ENCODE peak calls at places on chromosomes 3 and 15, in six cellular contexts. One of them, this sample, is unnamed.

GRCh38 chr3:144636833-144637232 is 665.2 kb downstream of the DIPK2A start:
- DNase-seq in HFF-Myc: no peak
- DNase-seq in neural crest cell: no peak
- DNase-seq in cardiac muscle cell: peak
- DNase-seq in choroid plexus epithelial cell: no peak
- DNase-seq in AG09309: no peak
- DNase-seq in this sample: no peak

GRCh38 chr3:12897537-12898289 is 56.3 kb upstream of the RPL32 start:
- DNase-seq in HFF-Myc: no peak
- DNase-seq in neural crest cell: no peak
- DNase-seq in cardiac muscle cell: no peak
- DNase-seq in choroid plexus epithelial cell: peak
- DNase-seq in AG09309: no peak
- DNase-seq in this sample: no peak

GRCh38 chr3:174162550-174162949 is 696.6 kb upstream of the NAALADL2 start:
- DNase-seq in HFF-Myc: no peak
- DNase-seq in neural crest cell: no peak
- DNase-seq in cardiac muscle cell: no peak
- DNase-seq in choroid plexus epithelial cell: no peak
- DNase-seq in AG09309: peak
- DNase-seq in this sample: no peak

GRCh38 chr3:8888296-8888915 is 74.9 kb downstream of the RAD18 start:
- DNase-seq in HFF-Myc: no peak
- DNase-seq in neural crest cell: no peak
- DNase-seq in cardiac muscle cell: no peak
- DNase-seq in choroid plexus epithelial cell: peak
- DNase-seq in AG09309: peak
- DNase-seq in this sample: no peak

GRCh38 chr15:75532413-75533250 is 46.5 kb downstream of the PTPN9 start:
- DNase-seq in HFF-Myc: peak
- DNase-seq in neural crest cell: peak
- DNase-seq in cardiac muscle cell: peak
- DNase-seq in choroid plexus epithelial cell: peak
- DNase-seq in AG09309: no peak
- DNase-seq in this sample: peak

GRCh38 chr3:190575441-190576190 is 61.7 kb downstream of the IL1RAP start:
- DNase-seq in HFF-Myc: no peak
- DNase-seq in neural crest cell: no peak
- DNase-seq in cardiac muscle cell: no peak
- DNase-seq in choroid plexus epithelial cell: no peak
- DNase-seq in AG09309: no peak
- DNase-seq in this sample: no peak

GRCh38 chr15:77311618-77312398 is 108.1 kb downstream of the PEAK1 start:
- DNase-seq in HFF-Myc: no peak
- DNase-seq in neural crest cell: no peak
- DNase-seq in cardiac muscle cell: no peak
- DNase-seq in choroid plexus epithelial cell: no peak
- DNase-seq in AG09309: no peak
- DNase-seq in this sample: no peak

GRCh38 chr3:52742418-52743041 is 28.2 kb downstream of the NEK4 start:
- DNase-seq in HFF-Myc: no peak
- DNase-seq in neural crest cell: no peak
- DNase-seq in cardiac muscle cell: peak
- DNase-seq in choroid plexus epithelial cell: peak
- DNase-seq in AG09309: no peak
- DNase-seq in this sample: no peak

GRCh38 chr3:15331606-15332404 is 581 bp downstream of the SH3BP5 start:
- DNase-seq in HFF-Myc: no peak
- DNase-seq in neural crest cell: peak
- DNase-seq in cardiac muscle cell: no peak
- DNase-seq in choroid plexus epithelial cell: peak
- DNase-seq in AG09309: no peak
- DNase-seq in this sample: no peak

GRCh38 chr15:62601779-62602540 is 436.9 kb upstream of the C2CD4B start:
- DNase-seq in HFF-Myc: no peak
- DNase-seq in neural crest cell: no peak
- DNase-seq in cardiac muscle cell: no peak
- DNase-seq in choroid plexus epithelial cell: peak
- DNase-seq in AG09309: no peak
- DNase-seq in this sample: no peak

GRCh38 chr3:193665370-193665989 is 72.5 kb downstream of the OPA1 start:
- DNase-seq in HFF-Myc: peak
- DNase-seq in neural crest cell: no peak
- DNase-seq in cardiac muscle cell: peak
- DNase-seq in choroid plexus epithelial cell: peak
- DNase-seq in AG09309: peak
- DNase-seq in this sample: peak

GRCh38 chr3:99477650-99478049 is 160.7 kb upstream of the COL8A1 start:
- DNase-seq in HFF-Myc: no peak
- DNase-seq in neural crest cell: no peak
- DNase-seq in cardiac muscle cell: no peak
- DNase-seq in choroid plexus epithelial cell: no peak
- DNase-seq in AG09309: no peak
- DNase-seq in this sample: no peak

GRCh38 chr3:146590521-146590920 is 14.6 kb downstream of the PLSCR5 start:
- DNase-seq in HFF-Myc: no peak
- DNase-seq in neural crest cell: no peak
- DNase-seq in cardiac muscle cell: no peak
- DNase-seq in choroid plexus epithelial cell: peak
- DNase-seq in AG09309: no peak
- DNase-seq in this sample: no peak

GRCh38 chr3:185270262-185270955 is 16.6 kb upstream of the EHHADH start:
- DNase-seq in HFF-Myc: peak
- DNase-seq in neural crest cell: peak
- DNase-seq in cardiac muscle cell: peak
- DNase-seq in choroid plexus epithelial cell: peak
- DNase-seq in AG09309: no peak
- DNase-seq in this sample: no peak

GRCh38 chr15:55823191-55823670 is 80.3 kb upstream of the PRTG start:
- DNase-seq in HFF-Myc: no peak
- DNase-seq in neural crest cell: no peak
- DNase-seq in cardiac muscle cell: no peak
- DNase-seq in choroid plexus epithelial cell: peak
- DNase-seq in AG09309: peak
- DNase-seq in this sample: no peak

GRCh38 chr15:48641416-48641815 is 4.1 kb downstream of the FBN1 start:
- DNase-seq in HFF-Myc: no peak
- DNase-seq in neural crest cell: no peak
- DNase-seq in cardiac muscle cell: no peak
- DNase-seq in choroid plexus epithelial cell: peak
- DNase-seq in AG09309: no peak
- DNase-seq in this sample: no peak

GRCh38 chr3:88003115-88003755 is 55.6 kb downstream of the CGGBP1 start:
- DNase-seq in HFF-Myc: peak
- DNase-seq in neural crest cell: peak
- DNase-seq in cardiac muscle cell: peak
- DNase-seq in choroid plexus epithelial cell: peak
- DNase-seq in AG09309: no peak
- DNase-seq in this sample: peak

GRCh38 chr3:145134738-145135137 is 1026.2 kb downstream of the PLOD2 start:
- DNase-seq in HFF-Myc: no peak
- DNase-seq in neural crest cell: no peak
- DNase-seq in cardiac muscle cell: no peak
- DNase-seq in choroid plexus epithelial cell: no peak
- DNase-seq in AG09309: no peak
- DNase-seq in this sample: no peak

GRCh38 chr3:169658311-169658931 is 5.1 kb downstream of the MECOM start:
- DNase-seq in HFF-Myc: no peak
- DNase-seq in neural crest cell: no peak
- DNase-seq in cardiac muscle cell: peak
- DNase-seq in choroid plexus epithelial cell: no peak
- DNase-seq in AG09309: no peak
- DNase-seq in this sample: no peak

GRCh38 chr15:73001840-73002239 is 50.4 kb upstream of the NEO1 start:
- DNase-seq in HFF-Myc: no peak
- DNase-seq in neural crest cell: no peak
- DNase-seq in cardiac muscle cell: no peak
- DNase-seq in choroid plexus epithelial cell: no peak
- DNase-seq in AG09309: no peak
- DNase-seq in this sample: no peak

GRCh38 chr15:85840802-85841152 is 46.1 kb upstream of the KLHL25 start:
- DNase-seq in HFF-Myc: no peak
- DNase-seq in neural crest cell: no peak
- DNase-seq in cardiac muscle cell: no peak
- DNase-seq in choroid plexus epithelial cell: no peak
- DNase-seq in AG09309: no peak
- DNase-seq in this sample: no peak
- TF ChIP-seq CTCF in HFF-Myc: no peak
- TF ChIP-seq CTCF in neural crest cell: peak
- TF ChIP-seq CTCF in cardiac muscle cell: no peak
- TF ChIP-seq CTCF in choroid plexus epithelial cell: no peak
- TF ChIP-seq CTCF in AG09309: no peak
- TF ChIP-seq CTCF in this sample: no peak

DNA sequence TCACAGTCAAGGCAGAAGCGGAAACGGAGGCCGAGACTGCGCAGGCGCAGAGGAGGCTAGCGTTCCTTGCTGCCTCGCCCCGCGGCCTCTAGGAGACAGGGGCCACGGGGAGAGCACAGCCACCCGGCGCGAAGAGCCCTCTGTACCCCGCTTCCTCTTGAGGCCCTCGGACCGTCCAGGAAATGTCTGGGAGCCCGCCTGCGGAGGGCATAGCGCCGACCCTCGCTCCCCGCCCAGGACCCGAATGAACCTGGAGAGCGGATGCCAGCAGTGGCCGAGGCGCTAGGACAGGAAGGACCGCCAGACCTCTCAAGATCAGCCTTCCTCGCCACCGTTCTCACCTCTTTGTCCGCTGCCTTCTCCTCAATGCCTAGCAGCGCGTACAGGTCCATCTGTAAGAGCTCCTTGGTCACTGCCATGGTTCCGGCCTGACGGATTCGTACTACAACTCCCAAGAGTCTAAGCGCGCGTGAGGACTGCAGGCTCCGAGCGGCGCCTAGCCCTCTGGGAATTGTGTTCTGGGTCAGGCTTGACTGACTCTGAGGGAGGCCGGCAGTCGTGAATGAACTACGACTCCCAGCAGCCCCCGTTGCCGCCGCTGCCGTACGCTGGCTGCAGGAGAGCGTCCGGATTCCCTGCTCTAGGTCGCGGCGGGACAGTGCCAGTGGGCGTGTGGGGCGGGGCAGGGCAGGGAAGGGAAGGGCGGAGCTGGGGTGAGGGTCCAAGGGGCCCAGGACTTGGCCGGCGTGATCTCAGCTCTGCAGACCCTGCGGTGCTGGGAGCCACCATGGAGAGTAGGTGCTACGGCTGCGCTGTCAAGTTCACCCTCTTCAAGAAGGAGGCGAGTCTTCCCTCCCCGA is at the start of the genes DNAJC17 and ZFYVE19:
- DNase-seq in HFF-Myc: peak
- DNase-seq in neural crest cell: peak
- DNase-seq in cardiac muscle cell: peak
- DNase-seq in choroid plexus epithelial cell: peak
- DNase-seq in AG09309: peak
- DNase-seq in this sample: peak
- TF ChIP-seq CTCF in HFF-Myc: no peak
- TF ChIP-seq CTCF in neural crest cell: peak
- TF ChIP-seq CTCF in cardiac muscle cell: peak
- TF ChIP-seq CTCF in choroid plexus epithelial cell: no peak
- TF ChIP-seq CTCF in AG09309: no peak
- TF ChIP-seq CTCF in this sample: no peak

GRCh38 chr3:31246293-31247062 is 286.2 kb upstream of the STT3B start:
- DNase-seq in HFF-Myc: no peak
- DNase-seq in neural crest cell: no peak
- DNase-seq in cardiac muscle cell: no peak
- DNase-seq in choroid plexus epithelial cell: no peak
- DNase-seq in AG09309: no peak
- DNase-seq in this sample: no peak

GRCh38 chr3:31247850-31248618 is 284.7 kb upstream of the STT3B start:
- DNase-seq in HFF-Myc: no peak
- DNase-seq in neural crest cell: no peak
- DNase-seq in cardiac muscle cell: no peak
- DNase-seq in choroid plexus epithelial cell: no peak
- DNase-seq in AG09309: no peak
- DNase-seq in this sample: no peak

GRCh38 chr3:31242561-31242960 is 290.2 kb upstream of the STT3B start:
- DNase-seq in HFF-Myc: no peak
- DNase-seq in neural crest cell: no peak
- DNase-seq in cardiac muscle cell: no peak
- DNase-seq in choroid plexus epithelial cell: no peak
- DNase-seq in AG09309: no peak
- DNase-seq in this sample: no peak

GRCh38 chr3:31247063-31247447 is 285.7 kb upstream of the STT3B start:
- DNase-seq in HFF-Myc: no peak
- DNase-seq in neural crest cell: no peak
- DNase-seq in cardiac muscle cell: no peak
- DNase-seq in choroid plexus epithelial cell: no peak
- DNase-seq in AG09309: no peak
- DNase-seq in this sample: no peak

DNA sequence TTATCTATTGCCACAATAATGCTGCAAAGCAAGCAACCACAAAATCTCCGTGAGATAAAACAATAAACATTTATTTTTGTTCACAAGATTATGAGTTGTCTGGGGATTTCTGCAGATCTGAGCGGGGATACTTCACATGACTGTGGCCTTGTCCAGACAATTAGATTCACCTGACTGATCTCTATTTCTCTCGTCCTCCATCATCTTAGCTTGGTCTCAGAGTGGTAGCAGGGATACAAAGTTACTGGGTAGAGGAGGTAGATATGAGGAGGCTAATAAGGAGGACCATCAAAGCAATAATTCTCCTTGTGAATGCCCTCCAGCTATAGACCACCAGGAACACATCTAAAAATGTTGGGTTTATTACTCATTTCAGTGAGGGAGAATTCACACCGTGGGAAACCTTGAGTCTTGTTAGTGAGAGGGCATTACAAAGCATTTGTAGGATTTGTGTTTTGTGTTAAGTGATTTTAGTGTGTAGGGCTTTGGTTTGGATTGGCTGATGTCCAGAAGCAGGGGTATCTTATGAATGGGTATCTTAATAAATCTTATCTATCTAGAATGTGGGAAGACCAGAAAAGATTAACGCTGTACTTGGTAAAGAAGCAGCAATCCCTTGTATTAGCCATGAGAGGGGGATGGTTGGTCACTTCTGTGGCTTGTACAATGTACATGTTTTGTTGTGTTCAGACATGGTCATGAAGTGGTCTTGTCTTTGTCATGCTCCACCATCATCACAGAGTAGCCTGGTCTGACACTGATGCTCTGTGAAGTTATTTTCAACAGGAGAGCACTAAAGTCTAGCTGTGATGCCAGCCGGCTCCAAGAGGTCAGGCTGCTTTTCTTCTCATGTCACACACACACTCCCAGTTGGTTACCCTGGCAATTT is 287.6 kb upstream of the STT3B start:
- DNase-seq in HFF-Myc: no peak
- DNase-seq in neural crest cell: no peak
- DNase-seq in cardiac muscle cell: peak
- DNase-seq in choroid plexus epithelial cell: peak
- DNase-seq in AG09309: no peak
- DNase-seq in this sample: no peak
- TF ChIP-seq CTCF in HFF-Myc: no peak
- TF ChIP-seq CTCF in neural crest cell: no peak
- TF ChIP-seq CTCF in cardiac muscle cell: no peak
- TF ChIP-seq CTCF in choroid plexus epithelial cell: peak
- TF ChIP-seq CTCF in AG09309: no peak
- TF ChIP-seq CTCF in this sample: no peak

DNA sequence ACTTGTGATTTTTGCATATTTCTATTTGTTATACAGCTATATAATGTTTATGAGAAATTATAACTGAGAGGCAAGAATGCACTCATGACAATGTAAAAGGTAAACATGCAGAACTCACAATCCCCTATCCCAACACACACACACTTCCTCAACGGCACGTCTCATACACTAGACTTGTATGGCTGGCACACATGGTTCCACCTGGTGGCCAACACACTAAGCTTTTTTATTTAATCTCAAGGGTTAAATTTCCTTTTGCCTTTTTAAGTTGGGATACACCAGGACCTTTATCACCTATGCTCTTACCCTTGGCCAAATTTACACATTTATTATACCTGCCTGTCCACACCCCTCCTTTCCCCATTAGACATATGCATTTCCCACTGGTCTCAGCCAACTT is 88.6 kb upstream of the PSMD6 start:
- DNase-seq in HFF-Myc: no peak
- DNase-seq in neural crest cell: no peak
- DNase-seq in cardiac muscle cell: no peak
- DNase-seq in choroid plexus epithelial cell: no peak
- DNase-seq in AG09309: no peak
- DNase-seq in this sample: no peak
- TF ChIP-seq CTCF in HFF-Myc: peak
- TF ChIP-seq CTCF in neural crest cell: peak
- TF ChIP-seq CTCF in cardiac muscle cell: no peak
- TF ChIP-seq CTCF in choroid plexus epithelial cell: peak
- TF ChIP-seq CTCF in AG09309: no peak
- TF ChIP-seq CTCF in this sample: no peak

This sample was measured in AG09319.